ENCODE peak calls at places on chromosomes 13 and 19, in eight cellular contexts. O, G, U, R, C, Y, E and M are unnamed samples.

GRCh38 chr19:42315024-42315423 is 1.9 kb downstream of the TMEM145 start:
- DNase-seq in O (no peak), G (no peak), U (no peak), R (no peak), C (no peak), Y (no peak), E (no peak), M (no peak)

GRCh38 chr19:35509018-35509652 is 4.3 kb downstream of the DMKN start:
- DNase-seq in O (no peak), G (no peak), U (peak), R (no peak), C (no peak), Y (no peak), E (peak), M (peak)

GRCh38 chr13:23615677-23616076 is 45.5 kb downstream of the TNFRSF19 start:
- DNase-seq in O (no peak), G (no peak), U (no peak), R (no peak), C (no peak), Y (no peak), E (no peak), M (no peak)

GRCh38 chr13:23384111-23384510 is 49.4 kb downstream of the SACS start:
- DNase-seq in O (no peak), G (peak), U (no peak), R (no peak), C (no peak), Y (no peak), E (no peak), M (no peak)

GRCh38 chr13:66532146-66532545 is 698.0 kb downstream of the PCDH9 start:
- DNase-seq in O (no peak), G (peak), U (no peak), R (no peak), C (peak), Y (no peak), E (no peak), M (no peak)

GRCh38 chr13:100440756-100441421 is 147.7 kb downstream of the GGACT start:
- DNase-seq in O (no peak), G (peak), U (no peak), R (no peak), C (peak), Y (no peak), E (no peak), M (no peak)

GRCh38 chr19:7618366-7618765 is 11.0 kb downstream of the XAB2 start:
- DNase-seq in O (no peak), G (no peak), U (peak), R (no peak), C (no peak), Y (no peak), E (no peak), M (no peak)

GRCh38 chr13:52862358-52863206 is 14.1 kb upstream of the PCDH8 start:
- DNase-seq in O (no peak), G (no peak), U (peak), R (peak), C (no peak), Y (no peak), E (no peak), M (peak)

GRCh38 chr13:32501058-32501457 is 37.5 kb downstream of the N4BP2L2 start:
- DNase-seq in O (no peak), G (peak), U (no peak), R (no peak), C (no peak), Y (no peak), E (no peak), M (no peak)

GRCh38 chr13:113220877-113221276 is 11.5 kb downstream of the CUL4A start:
- DNase-seq in O (no peak), G (peak), U (no peak), R (no peak), C (peak), Y (no peak), E (no peak), M (no peak)

GRCh38 chr13:24659239-24659638 is 21.0 kb upstream of the ATP12A start:
- DNase-seq in O (peak), G (no peak), U (no peak), R (no peak), C (no peak), Y (no peak), E (no peak), M (no peak)

GRCh38 chr13:47298506-47298905 is 401.7 kb upstream of the HTR2A start:
- DNase-seq in O (no peak), G (peak), U (no peak), R (no peak), C (peak), Y (no peak), E (no peak), M (no peak)

GRCh38 chr13:95002968-95003813 is 290.8 kb upstream of the SOX21 start:
- DNase-seq in O (no peak), G (no peak), U (no peak), R (no peak), C (no peak), Y (no peak), E (no peak), M (no peak)

GRCh38 chr19:6423499-6424189 is 967 bp downstream of the KHSRP start:
- DNase-seq in O (peak), G (peak), U (peak), R (peak), C (peak), Y (no peak), E (no peak), M (peak)

GRCh38 chr19:6424190-6424938 is at the start of gene KHSRP:
- DNase-seq in O (no peak), G (no peak), U (no peak), R (no peak), C (no peak), Y (no peak), E (peak), M (peak)

GRCh38 chr19:6427131-6427530 is 2.5 kb upstream of the KHSRP start:
- DNase-seq in O (no peak), G (no peak), U (no peak), R (no peak), C (no peak), Y (no peak), E (no peak), M (no peak)

GRCh38 chr19:6425732-6426686 is 1.4 kb upstream of the KHSRP start:
- DNase-seq in O (peak), G (no peak), U (no peak), R (no peak), C (no peak), Y (no peak), E (no peak), M (no peak)

DNA sequence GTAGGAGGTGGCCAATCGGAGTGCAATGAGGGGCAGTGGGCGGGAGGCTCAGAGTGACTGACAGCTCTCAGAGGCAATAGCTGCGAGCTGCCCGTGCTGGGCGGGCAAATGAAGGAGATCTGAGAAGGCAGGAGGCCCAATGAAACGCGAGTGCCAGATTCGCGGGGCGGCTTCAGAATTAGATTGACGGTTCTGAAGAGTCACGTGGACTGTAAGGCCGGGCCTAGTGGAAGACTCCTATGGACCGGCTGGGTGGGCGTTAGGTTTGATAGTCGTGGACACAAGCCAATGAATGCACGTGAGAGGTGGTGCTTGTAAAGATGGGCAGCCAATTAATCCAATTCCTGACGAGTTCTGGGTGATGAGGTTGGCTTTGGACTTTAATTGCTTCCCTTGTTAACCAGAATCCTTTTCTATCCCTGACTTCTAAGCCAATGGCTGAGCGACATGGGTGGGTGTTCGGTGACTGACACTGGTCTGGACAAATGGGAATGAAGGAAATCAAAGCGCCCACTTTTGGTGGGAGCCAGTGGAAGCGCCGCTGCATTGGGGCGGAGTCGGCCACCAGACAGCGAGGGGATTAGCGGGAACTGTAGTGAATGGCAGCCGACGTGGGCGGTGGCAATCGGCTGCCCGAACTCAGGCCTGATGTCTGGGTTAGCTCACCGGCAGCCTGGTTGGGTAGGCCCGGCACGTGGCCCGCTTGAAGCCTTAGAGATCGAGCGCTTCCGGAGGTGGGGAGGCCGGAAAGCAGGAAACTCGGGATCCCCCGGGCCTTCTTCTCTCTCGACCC is 524 bp upstream of the KHSRP start:
- DNase-seq in O (peak), G (peak), U (peak), R (peak), C (peak), Y (peak), E (peak), M (peak)
- TF ChIP-seq CTCF in O (no peak), G (no peak), U (no peak), R (no peak), C (no peak), Y (no peak), E (no peak), M (no peak)

GRCh38 chr13:110925023-110925608 is 10.2 kb upstream of the ANKRD10 start:
- DNase-seq in O (no peak), G (peak), U (no peak), R (peak), C (no peak), Y (no peak), E (no peak), M (peak)
- TF ChIP-seq CTCF in O (no peak), G (no peak), U (no peak), R (peak), C (no peak), Y (no peak), E (no peak), M (peak)

GRCh38 chr19:40217027-40217810 is 965 bp downstream of the TTC9B start:
- DNase-seq in O (no peak), G (no peak), U (peak), R (no peak), C (no peak), Y (no peak), E (no peak), M (peak)
- TF ChIP-seq CTCF in O (no peak), G (peak), U (peak), R (peak), C (peak), Y (no peak), E (no peak), M (peak)

GRCh38 chr19:40607311-40607871 is 6.2 kb downstream of the LTBP4 start:
- DNase-seq in O (peak), G (no peak), U (peak), R (no peak), C (no peak), Y (no peak), E (no peak), M (no peak)

GRCh38 chr19:40603071-40603718 is 2.0 kb downstream of the LTBP4 start:
- DNase-seq in O (peak), G (no peak), U (peak), R (no peak), C (peak), Y (no peak), E (no peak), M (no peak)

GRCh38 chr19:40604647-40605200 is 3.6 kb downstream of the LTBP4 start:
- DNase-seq in O (peak), G (no peak), U (peak), R (no peak), C (no peak), Y (no peak), E (no peak), M (no peak)

GRCh38 chr19:40603719-40604646 is 2.8 kb downstream of the LTBP4 start:
- DNase-seq in O (peak), G (peak), U (peak), R (peak), C (peak), Y (peak), E (peak), M (peak)

DNA sequence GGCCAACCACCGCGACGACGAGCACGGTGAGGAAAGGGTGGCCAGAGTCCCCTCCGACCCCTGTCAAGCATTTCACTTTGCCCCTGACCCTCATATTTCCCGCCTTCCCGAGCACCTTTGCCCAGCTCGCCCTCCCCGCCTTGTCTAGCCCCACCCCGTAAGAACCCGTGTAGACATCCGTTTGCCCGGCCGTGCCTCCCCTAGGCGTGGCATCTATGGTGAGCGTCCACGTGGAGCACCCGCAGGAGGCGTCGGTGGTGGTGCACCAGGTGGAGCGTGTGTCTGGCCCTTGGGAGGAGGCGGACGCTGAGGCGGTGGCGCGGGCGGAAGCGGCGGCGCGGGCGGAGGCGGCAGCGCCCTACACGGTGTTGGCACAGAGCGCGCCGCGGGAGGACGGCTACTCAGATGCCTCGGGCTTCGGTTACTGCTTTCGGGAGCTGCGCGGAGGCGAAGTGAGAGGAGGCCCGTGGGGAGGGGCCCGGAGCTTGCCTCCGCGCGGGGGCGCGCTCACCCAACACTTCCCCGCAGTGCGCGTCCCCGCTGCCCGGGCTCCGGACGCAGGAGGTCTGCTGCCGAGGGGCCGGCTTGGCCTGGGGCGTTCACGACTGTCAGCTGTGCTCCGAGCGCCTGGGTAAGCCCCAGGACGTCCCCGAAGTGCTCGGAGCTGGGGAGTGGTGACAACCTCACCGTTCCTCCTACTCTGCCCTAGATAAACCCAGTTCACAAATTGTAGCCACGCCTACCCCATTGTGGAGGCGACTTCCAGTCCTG is 4.2 kb downstream of the LTBP4 start:
- DNase-seq in O (peak), G (peak), U (peak), R (no peak), C (peak), Y (peak), E (peak), M (peak)
- TF ChIP-seq CTCF in O (no peak), G (no peak), U (no peak), R (no peak), C (no peak), Y (peak), E (peak), M (no peak)

GRCh38 chr19:11335449-11336146 is 3.9 kb downstream of the RAB3D start:
- DNase-seq in O (no peak), G (no peak), U (no peak), R (no peak), C (no peak), Y (no peak), E (no peak), M (no peak)
- TF ChIP-seq CTCF in O (no peak), G (no peak), U (no peak), R (no peak), C (no peak), Y (no peak), E (no peak), M (no peak)

DNA sequence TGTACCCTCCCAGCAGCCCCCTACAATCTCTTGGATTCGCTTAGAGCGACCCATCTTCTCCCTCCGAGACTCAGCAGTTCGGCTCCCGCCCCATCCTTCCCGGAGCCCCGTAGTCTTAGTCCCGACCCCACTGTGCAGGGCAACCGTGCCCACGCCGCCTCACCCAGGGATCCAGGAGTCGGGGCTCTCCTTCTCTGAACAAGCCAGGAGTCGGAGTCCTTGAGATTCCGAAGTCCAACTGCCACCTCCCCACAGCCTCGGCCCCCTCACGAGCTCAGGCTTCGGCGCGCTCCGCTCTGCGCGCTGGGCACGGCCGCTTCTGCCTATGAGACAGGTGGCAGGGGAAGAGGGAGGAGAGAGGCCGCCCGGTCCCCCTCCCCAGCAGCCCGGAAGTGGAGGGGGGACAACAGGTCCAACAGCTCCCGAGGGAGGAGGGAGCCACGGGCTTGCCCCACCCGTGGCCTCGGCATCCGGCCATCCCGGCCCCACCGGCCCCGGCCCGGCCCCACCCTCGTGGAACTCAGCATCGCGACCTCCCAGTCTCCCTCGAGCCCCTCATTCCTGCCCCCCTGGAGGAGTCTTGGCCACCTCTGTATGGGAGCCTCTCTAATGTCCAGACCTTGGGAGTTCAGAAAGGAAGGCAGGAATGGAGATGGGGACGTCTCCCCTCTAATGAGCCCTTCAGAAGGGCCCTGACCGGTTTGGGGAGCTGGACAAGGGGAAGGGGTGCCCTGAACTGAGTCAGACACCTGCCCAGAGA is at the start of gene PHLDB3:
- DNase-seq in O (peak), G (no peak), U (peak), R (no peak), C (peak), Y (no peak), E (peak), M (no peak)
- TF ChIP-seq CTCF in O (no peak), G (no peak), U (no peak), R (no peak), C (no peak), Y (no peak), E (no peak), M (no peak)

DNA sequence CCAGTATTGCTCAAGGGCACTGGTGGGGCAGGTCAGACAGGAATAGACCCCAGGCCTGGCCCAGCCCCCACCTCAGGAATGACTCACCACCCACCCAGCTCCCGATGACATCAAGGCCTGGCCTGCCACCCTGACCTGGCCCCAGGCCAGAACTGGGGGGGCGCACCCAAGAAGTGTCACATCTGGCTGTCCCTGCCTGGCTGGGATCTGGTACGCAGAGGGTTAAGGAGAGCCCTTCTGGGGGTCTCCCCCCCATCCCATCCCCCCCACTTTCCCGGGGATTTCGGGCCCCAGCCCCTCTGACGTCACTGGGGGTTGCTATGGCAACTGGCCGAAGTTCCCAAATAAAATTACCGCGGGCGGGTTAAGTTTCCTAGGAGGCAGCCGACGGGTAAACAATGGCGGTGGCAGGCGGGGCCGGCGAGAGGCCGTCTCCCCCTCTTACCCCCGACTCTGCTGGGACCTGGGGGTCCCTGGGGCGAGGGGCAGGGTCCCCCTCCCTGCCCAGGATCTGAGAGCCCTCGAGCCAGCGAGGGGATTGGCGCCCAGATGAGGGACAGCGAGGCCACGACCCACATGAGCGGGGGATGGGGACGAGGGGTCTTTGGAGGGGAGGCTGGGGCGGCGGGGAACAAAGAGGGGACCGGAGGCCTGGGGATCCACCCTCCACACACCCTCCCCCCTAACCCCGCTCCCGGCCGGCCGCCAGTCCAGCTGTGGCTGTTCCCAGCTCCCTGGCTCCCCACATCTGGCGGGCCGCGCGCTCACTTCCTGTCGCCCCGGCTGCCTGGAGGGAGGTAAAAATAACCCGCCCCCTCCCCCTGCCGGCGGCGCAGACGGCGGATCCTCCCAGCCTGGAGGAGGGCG is 29.7 kb upstream of the NANOS3 start:
- DNase-seq in O (peak), G (peak), U (peak), R (peak), C (peak), Y (peak), E (peak), M (peak)
- TF ChIP-seq CTCF in O (no peak), G (no peak), U (no peak), R (peak), C (no peak), Y (no peak), E (peak), M (peak)

GRCh38 chr13:27338816-27339215 is 68.2 kb downstream of the RASL11A start:
- DNase-seq in O (no peak), G (no peak), U (no peak), R (no peak), C (peak), Y (no peak), E (no peak), M (peak)
- TF ChIP-seq CTCF in O (no peak), G (peak), U (no peak), R (no peak), C (peak), Y (no peak), E (no peak), M (no peak)

GRCh38 chr19:55165952-55166529 is 372 bp downstream of the DNAAF3 start:
- DNase-seq in O (no peak), G (peak), U (peak), R (peak), C (peak), Y (no peak), E (peak), M (peak)
- TF ChIP-seq CTCF in O (no peak), G (peak), U (peak), R (peak), C (peak), Y (no peak), E (no peak), M (peak)

GRCh38 chr13:21176982-21177284 is 475 bp downstream of the MRPL57 start:
- DNase-seq in O (no peak), G (no peak), U (no peak), R (no peak), C (no peak), Y (no peak), E (no peak), M (no peak)
- TF ChIP-seq CTCF in O (no peak), G (no peak), U (no peak), R (peak), C (no peak), Y (no peak), E (no peak), M (no peak)